ENCODE peak calls at places on chromosome 10, in six cellular contexts. I, H, L, K, J and R are unnamed samples.
A peak's percentile ranks its signal among the peaks of the same experiment; 100 is the strongest.

GRCh38 chr10:73874267-73875138 is at the start of gene CAMK2G:
- DNase-seq in I (peak; percentile 86), H (peak; percentile 29), L (peak; percentile 90), K (peak; percentile 87), J (peak; percentile 89), R (peak; percentile 92)

GRCh38 chr10:24407928-24408327 is 199.0 kb downstream of the KIAA1217 start:
- DNase-seq in I (no peak), H (no peak), L (no peak), K (no peak), J (no peak), R (no peak)

GRCh38 chr10:33799281-33799943 is 464.9 kb upstream of the NRP1 start:
- DNase-seq in I (no peak), H (no peak), L (no peak), K (no peak), J (peak; percentile 34), R (no peak)

GRCh38 chr10:4028027-4028471 is 243.0 kb upstream of the KLF6 start:
- DNase-seq in I (no peak), H (no peak), L (no peak), K (no peak), J (no peak), R (no peak)

GRCh38 chr10:43261578-43261965 is 5.3 kb downstream of the RASGEF1A start:
- DNase-seq in I (no peak), H (no peak), L (peak; percentile 41), K (no peak), J (no peak), R (no peak)

GRCh38 chr10:95289003-95289920 is 1.5 kb downstream of the PDLIM1 start:
- DNase-seq in I (no peak), H (peak; percentile 91), L (peak; percentile 76), K (peak; percentile 84), J (no peak), R (no peak)

GRCh38 chr10:114571316-114571999 is 86.6 kb downstream of the ABLIM1 start:
- DNase-seq in I (no peak), H (no peak), L (no peak), K (no peak), J (no peak), R (no peak)

GRCh38 chr10:74917481-74918077 is 91.2 kb downstream of the KAT6B start:
- DNase-seq in I (no peak), H (no peak), L (no peak), K (peak; percentile 43), J (no peak), R (no peak)

GRCh38 chr10:114312585-114312984 is 73.5 kb downstream of the VWA2 start:
- DNase-seq in I (no peak), H (no peak), L (no peak), K (no peak), J (no peak), R (no peak)

GRCh38 chr10:43196981-43197833 is 59.0 kb downstream of the CSGALNACT2 start:
- DNase-seq in I (no peak), H (no peak), L (no peak), K (no peak), J (no peak), R (peak; percentile 24)

GRCh38 chr10:93062499-93063216 is 2.1 kb downstream of the CYP26C1 start:
- DNase-seq in I (no peak), H (no peak), L (no peak), K (no peak), J (peak; percentile 75), R (no peak)

GRCh38 chr10:109931153-109931552 is 7.8 kb upstream of the XPNPEP1 start:
- DNase-seq in I (no peak), H (no peak), L (no peak), K (no peak), J (no peak), R (peak; percentile 55)

GRCh38 chr10:71312840-71313789 is 5.9 kb upstream of the SLC29A3 start:
- DNase-seq in I (peak; percentile 58), H (no peak), L (no peak), K (no peak), J (no peak), R (peak; percentile 64)

GRCh38 chr10:12971001-12971788 is 30.3 kb downstream of the CCDC3 start:
- DNase-seq in I (no peak), H (no peak), L (peak; percentile 54), K (no peak), J (no peak), R (no peak)

GRCh38 chr10:106181491-106181890 is 983.0 kb downstream of the SORCS1 start:
- DNase-seq in I (no peak), H (no peak), L (no peak), K (no peak), J (no peak), R (no peak)

GRCh38 chr10:104391150-104391968 is 37.7 kb downstream of the CFAP58 start:
- DNase-seq in I (no peak), H (no peak), L (no peak), K (no peak), J (no peak), R (no peak)

GRCh38 chr10:4265964-4266363 is 481.0 kb upstream of the KLF6 start:
- DNase-seq in I (no peak), H (no peak), L (no peak), K (no peak), J (no peak), R (no peak)

GRCh38 chr10:101780187-101780817 is 2.9 kb downstream of the NPM3 start:
- DNase-seq in I (no peak), H (no peak), L (no peak), K (no peak), J (no peak), R (no peak)

GRCh38 chr10:63164045-63164722 is 31.1 kb downstream of the NRBF2 start:
- DNase-seq in I (no peak), H (no peak), L (no peak), K (no peak), J (no peak), R (no peak)

GRCh38 chr10:87861566-87861952 is 1.8 kb downstream of the KLLN start:
- DNase-seq in I (peak; percentile 85), H (peak; percentile 49), L (no peak), K (peak; percentile 89), J (peak; percentile 66), R (peak; percentile 89)

GRCh38 chr10:61612009-61612408 is 50.7 kb upstream of the CABCOCO1 start:
- DNase-seq in I (no peak), H (no peak), L (no peak), K (no peak), J (no peak), R (no peak)

GRCh38 chr10:17428616-17429097 is 25.7 kb downstream of the ST8SIA6 start:
- DNase-seq in I (no peak), H (no peak), L (no peak), K (peak; percentile 97), J (no peak), R (no peak)

GRCh38 chr10:79335094-79335469 is 12.2 kb upstream of the PPIF start:
- DNase-seq in I (no peak), H (no peak), L (no peak), K (no peak), J (no peak), R (no peak)

GRCh38 chr10:87750001-87750651 is 67.9 kb downstream of the ATAD1 start:
- DNase-seq in I (no peak), H (no peak), L (no peak), K (peak; percentile 33), J (no peak), R (no peak)

GRCh38 chr10:43905502-43906236 is 257.0 kb upstream of the ZNF32 start:
- DNase-seq in I (peak; percentile 70), H (no peak), L (no peak), K (no peak), J (no peak), R (peak; percentile 73)

GRCh38 chr10:120132811-120133210 is 240.3 kb downstream of the SEC23IP start:
- DNase-seq in I (no peak), H (no peak), L (no peak), K (peak; percentile 32), J (no peak), R (no peak)

GRCh38 chr10:28796606-28797512 is 119.5 kb downstream of the BAMBI start:
- DNase-seq in I (peak; percentile 84), H (no peak), L (peak; percentile 70), K (peak; percentile 6), J (no peak), R (peak; percentile 83)

GRCh38 chr10:575312-576129 is 113.9 kb downstream of the DIP2C start:
- DNase-seq in I (no peak), H (no peak), L (peak; percentile 32), K (no peak), J (no peak), R (no peak)

GRCh38 chr10:10644317-10645111 is 373.2 kb upstream of the CELF2 start:
- DNase-seq in I (no peak), H (no peak), L (no peak), K (no peak), J (no peak), R (no peak)

GRCh38 chr10:97919012-97919411 is 69.4 kb downstream of the GOLGA7B start:
- DNase-seq in I (no peak), H (no peak), L (no peak), K (no peak), J (no peak), R (no peak)

GRCh38 chr10:74921744-74922143 is 95.3 kb downstream of the KAT6B start:
- DNase-seq in I (no peak), H (no peak), L (no peak), K (peak; percentile 74), J (no peak), R (no peak)

GRCh38 chr10:80662429-80663211 is 124.9 kb downstream of the SH2D4B start:
- DNase-seq in I (peak; percentile 83), H (peak; percentile 52), L (peak; percentile 83), K (peak; percentile 91), J (peak; percentile 87), R (peak; percentile 90)

GRCh38 chr10:29535012-29535777 is 99.6 kb downstream of the SVIL start:
- DNase-seq in I (peak; percentile 51), H (no peak), L (peak; percentile 94), K (peak; percentile 33), J (peak; percentile 58), R (peak; percentile 60)